ENCODE peak calls at places on chromosomes 3 and 15, in five cellular contexts. C, Z, F, T and W are unnamed samples.

GRCh38 chr3:129195731-129196256 is 12.1 kb upstream of the CNBP start:
- DNase-seq in C (no peak), Z (no peak), F (peak; percentile 81), T (no peak), W (peak; percentile 51)

GRCh38 chr3:51888463-51889105 is 13.2 kb upstream of the IQCF5 start:
- DNase-seq in C (no peak), Z (no peak), F (no peak), T (no peak), W (no peak)

GRCh38 chr3:129474986-129475804 is 35.2 kb downstream of the IFT122 start:
- DNase-seq in C (no peak), Z (no peak), F (no peak), T (no peak), W (no peak)

GRCh38 chr15:82851981-82852511 is 42.6 kb downstream of the WHAMM start:
- DNase-seq in C (no peak), Z (no peak), F (no peak), T (no peak), W (no peak)

GRCh38 chr3:167406876-167407492 is 26.9 kb upstream of the ZBBX start:
- DNase-seq in C (peak; percentile 56), Z (peak; percentile 19), F (peak; percentile 2), T (peak; percentile 1), W (peak; percentile 74)

GRCh38 chr3:53196575-53197407 is 35.8 kb downstream of the PRKCD start:
- DNase-seq in C (no peak), Z (no peak), F (no peak), T (no peak), W (no peak)

GRCh38 chr15:67149859-67150824 is 84.7 kb downstream of the SMAD3 start:
- DNase-seq in C (peak; percentile 23), Z (no peak), F (peak; percentile 97), T (peak; percentile 97), W (no peak)

GRCh38 chr15:65833501-65834220 is 35.6 kb upstream of the RAB11A start:
- DNase-seq in C (no peak), Z (no peak), F (no peak), T (no peak), W (no peak)

GRCh38 chr3:194389269-194389668 is 9.8 kb downstream of the GP5 start:
- DNase-seq in C (no peak), Z (no peak), F (no peak), T (no peak), W (no peak)

GRCh38 chr3:160016972-160017371 is 28.3 kb downstream of the IL12A start:
- DNase-seq in C (no peak), Z (no peak), F (no peak), T (no peak), W (no peak)

GRCh38 chr15:71443538-71443937 is 328.3 kb downstream of the THSD4 start:
- DNase-seq in C (peak; percentile 61), Z (peak; percentile 46), F (no peak), T (peak; percentile 47), W (peak; percentile 30)

GRCh38 chr15:100248236-100248635 is 93.5 kb downstream of the ADAMTS17 start:
- DNase-seq in C (no peak), Z (no peak), F (no peak), T (no peak), W (no peak)

GRCh38 chr3:18559323-18559972 is 134.3 kb upstream of the SATB1 start:
- DNase-seq in C (peak; percentile 46), Z (no peak), F (no peak), T (peak; percentile 7), W (no peak)

GRCh38 chr15:44199393-44199792 is 4.3 kb upstream of the FRMD5 start:
- DNase-seq in C (no peak), Z (no peak), F (no peak), T (no peak), W (no peak)

GRCh38 chr15:44193651-44194396 is 1.2 kb downstream of the FRMD5 start:
- DNase-seq in C (peak; percentile 7), Z (no peak), F (no peak), T (peak; percentile 8), W (no peak)

GRCh38 chr15:44188810-44189209 is 6.3 kb downstream of the FRMD5 start:
- DNase-seq in C (no peak), Z (no peak), F (no peak), T (no peak), W (no peak)

GRCh38 chr15:44195151-44195740 is at the start of gene FRMD5:
- DNase-seq in C (peak; percentile 92), Z (peak; percentile 87), F (peak; percentile 92), T (peak; percentile 83), W (peak; percentile 97)

GRCh38 chr15:44194397-44195150 is 497 bp downstream of the FRMD5 start:
- DNase-seq in C (no peak), Z (peak; percentile 34), F (peak; percentile 33), T (peak; percentile 30), W (peak; percentile 67)
- TF ChIP-seq CTCF in C (no peak), Z (no peak), F (no peak), T (no peak), W (no peak)

GRCh38 chr3:146832815-146833458 is 227.8 kb upstream of the PLSCR5 start:
- DNase-seq in C (no peak), Z (no peak), F (no peak), T (no peak), W (no peak)
- TF ChIP-seq CTCF in C (no peak), Z (no peak), F (no peak), T (no peak), W (no peak)

DNA sequence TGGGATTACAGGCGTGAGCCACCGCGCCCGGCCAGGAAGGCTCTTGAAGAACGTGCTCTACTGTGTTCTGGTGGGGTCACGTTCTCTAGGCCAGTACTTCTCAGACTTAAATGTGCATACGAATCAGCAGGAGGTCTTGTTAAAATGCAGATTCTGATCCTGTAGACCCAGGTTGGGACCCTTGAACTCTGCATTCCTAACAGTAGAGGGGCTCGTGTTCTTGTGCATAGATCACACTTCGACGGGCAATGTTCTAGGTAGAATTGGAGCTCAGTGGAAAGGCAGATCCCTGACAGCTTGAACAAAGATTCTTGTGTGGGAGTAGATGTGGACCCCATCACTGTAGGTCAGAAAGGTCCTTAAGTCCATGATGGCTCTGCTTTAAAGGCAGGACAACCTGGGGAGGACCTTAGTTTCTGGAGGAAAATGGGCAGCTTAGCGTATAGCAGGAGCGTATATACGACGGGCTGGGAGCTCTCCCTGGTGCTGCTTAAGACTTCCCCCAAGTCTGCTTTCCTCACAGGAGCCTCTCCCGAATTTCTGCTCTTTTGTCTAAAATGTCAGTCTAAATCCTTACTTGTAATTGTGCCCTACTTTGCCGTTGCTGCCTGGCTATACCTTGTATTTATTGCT is 16.9 kb upstream of the FAM81A start:
- DNase-seq in C (peak; percentile 46), Z (no peak), F (no peak), T (no peak), W (no peak)
- TF ChIP-seq CTCF in C (no peak), Z (no peak), F (peak; percentile 32), T (no peak), W (no peak)

GRCh38 chr3:28348637-28349396 is at the start of the genes AZI2 and ZCWPW2:
- DNase-seq in C (peak; percentile 93), Z (peak; percentile 91), F (peak; percentile 90), T (peak; percentile 60), W (peak; percentile 78)

GRCh38 chr3:28347374-28348285 is 891 bp upstream of the ZCWPW2 start:
- DNase-seq in C (no peak), Z (no peak), F (no peak), T (no peak), W (no peak)

GRCh38 chr3:28345690-28346089 is 2.8 kb upstream of the ZCWPW2 start:
- DNase-seq in C (no peak), Z (no peak), F (no peak), T (no peak), W (no peak)

GRCh38 chr3:28349397-28350000 is 875 bp upstream of the AZI2 start:
- DNase-seq in C (no peak), Z (no peak), F (no peak), T (peak; percentile 5), W (no peak)

GRCh38 chr3:28348286-28348636 is 260 bp upstream of the ZCWPW2 start:
- DNase-seq in C (no peak), Z (no peak), F (no peak), T (no peak), W (peak; percentile 73)
- TF ChIP-seq CTCF in C (no peak), Z (no peak), F (no peak), T (no peak), W (no peak)

GRCh38 chr15:69159805-69160140 is 662 bp upstream of the GLCE start:
- DNase-seq in C (no peak), Z (no peak), F (no peak), T (no peak), W (no peak)

GRCh38 chr15:69160141-69160975 is at the start of gene GLCE:
- DNase-seq in C (peak; percentile 98), Z (peak; percentile 97), F (peak; percentile 91), T (peak; percentile 99), W (peak; percentile 93)

GRCh38 chr15:69160976-69161877 is 792 bp downstream of the GLCE start:
- DNase-seq in C (peak; percentile 37), Z (no peak), F (no peak), T (peak; percentile 56), W (peak; percentile 76)

GRCh38 chr15:69163124-69163669 is 2.8 kb downstream of the GLCE start:
- DNase-seq in C (no peak), Z (no peak), F (no peak), T (no peak), W (no peak)

DNA sequence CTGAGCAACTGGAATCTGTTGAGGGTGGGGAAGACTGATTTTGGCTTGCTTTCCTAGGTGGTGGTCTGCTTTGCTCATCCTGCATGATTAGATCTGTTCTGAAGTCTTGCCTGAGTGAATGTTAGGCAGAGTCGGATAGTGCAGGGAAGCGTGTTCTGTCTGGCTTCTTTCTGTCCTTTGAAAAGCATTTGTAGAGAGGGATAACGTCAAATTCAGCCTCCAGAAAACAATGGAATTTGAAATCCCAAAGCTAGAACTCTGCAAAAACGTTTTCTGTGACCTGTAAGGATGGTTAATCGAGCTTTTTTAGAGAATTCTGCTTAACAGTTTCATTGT is 1.4 kb downstream of the GLCE start:
- DNase-seq in C (no peak), Z (no peak), F (no peak), T (no peak), W (no peak)
- TF ChIP-seq CTCF in C (no peak), Z (no peak), F (no peak), T (peak; percentile 12), W (peak; percentile 50)